ENCODE peak calls at places on chromosome 19, in six cellular contexts. One of them, this sample, is unnamed.

GRCh38 chr19:13835791-13836723 is 40.8 kb downstream of the ZSWIM4 start:
- DNase-seq in psoas muscle: peak
- DNase-seq in KBM-7: peak
- DNase-seq in brain microvascular endothelial cell: no peak
- DNase-seq in CD4-positive, alpha-beta T cell: no peak
- DNase-seq in aorta: peak
- DNase-seq in this sample: peak

GRCh38 chr19:48443262-48443661 is 2.5 kb upstream of the GRWD1 start:
- DNase-seq in psoas muscle: no peak
- DNase-seq in KBM-7: no peak
- DNase-seq in brain microvascular endothelial cell: no peak
- DNase-seq in CD4-positive, alpha-beta T cell: no peak
- DNase-seq in aorta: no peak
- DNase-seq in this sample: no peak

GRCh38 chr19:38392707-38393308 is 4.3 kb downstream of the SPRED3 start:
- DNase-seq in psoas muscle: no peak
- DNase-seq in KBM-7: no peak
- DNase-seq in brain microvascular endothelial cell: peak
- DNase-seq in CD4-positive, alpha-beta T cell: no peak
- DNase-seq in aorta: no peak
- DNase-seq in this sample: no peak

GRCh38 chr19:30492581-30492980 is 120.4 kb downstream of the ZNF536 start:
- DNase-seq in psoas muscle: no peak
- DNase-seq in KBM-7: no peak
- DNase-seq in brain microvascular endothelial cell: no peak
- DNase-seq in CD4-positive, alpha-beta T cell: no peak
- DNase-seq in aorta: no peak
- DNase-seq in this sample: no peak

GRCh38 chr19:7391218-7391670 is 42.5 kb downstream of the ARHGEF18 start:
- DNase-seq in psoas muscle: no peak
- DNase-seq in KBM-7: no peak
- DNase-seq in brain microvascular endothelial cell: peak
- DNase-seq in CD4-positive, alpha-beta T cell: no peak
- DNase-seq in aorta: no peak
- DNase-seq in this sample: no peak

GRCh38 chr19:33758541-33759013 is 38.1 kb upstream of the KCTD15 start:
- DNase-seq in psoas muscle: no peak
- DNase-seq in KBM-7: no peak
- DNase-seq in brain microvascular endothelial cell: no peak
- DNase-seq in CD4-positive, alpha-beta T cell: no peak
- DNase-seq in aorta: no peak
- DNase-seq in this sample: no peak

GRCh38 chr19:10766681-10767201 is 48.9 kb downstream of the DNM2 start:
- DNase-seq in psoas muscle: no peak
- DNase-seq in KBM-7: no peak
- DNase-seq in brain microvascular endothelial cell: no peak
- DNase-seq in CD4-positive, alpha-beta T cell: no peak
- DNase-seq in aorta: peak
- DNase-seq in this sample: no peak

GRCh38 chr19:35330475-35330874 is 1.5 kb downstream of the CD22 start:
- DNase-seq in psoas muscle: no peak
- DNase-seq in KBM-7: no peak
- DNase-seq in brain microvascular endothelial cell: no peak
- DNase-seq in CD4-positive, alpha-beta T cell: no peak
- DNase-seq in aorta: no peak
- DNase-seq in this sample: no peak

GRCh38 chr19:44988896-44989563 is 12.2 kb upstream of the RELB start:
- DNase-seq in psoas muscle: peak
- DNase-seq in KBM-7: peak
- DNase-seq in brain microvascular endothelial cell: peak
- DNase-seq in CD4-positive, alpha-beta T cell: peak
- DNase-seq in aorta: peak
- DNase-seq in this sample: peak

GRCh38 chr19:5966215-5966614 is 11.7 kb downstream of the RANBP3 start:
- DNase-seq in psoas muscle: no peak
- DNase-seq in KBM-7: no peak
- DNase-seq in brain microvascular endothelial cell: no peak
- DNase-seq in CD4-positive, alpha-beta T cell: no peak
- DNase-seq in aorta: no peak
- DNase-seq in this sample: no peak

GRCh38 chr19:6738726-6739389 is 622 bp upstream of the TRIP10 start:
- DNase-seq in psoas muscle: peak
- DNase-seq in KBM-7: no peak
- DNase-seq in brain microvascular endothelial cell: no peak
- DNase-seq in CD4-positive, alpha-beta T cell: peak
- DNase-seq in aorta: peak
- DNase-seq in this sample: peak

GRCh38 chr19:11324079-11324661 is 15.3 kb downstream of the RAB3D start:
- DNase-seq in psoas muscle: peak
- DNase-seq in KBM-7: peak
- DNase-seq in brain microvascular endothelial cell: peak
- DNase-seq in CD4-positive, alpha-beta T cell: peak
- DNase-seq in aorta: peak
- DNase-seq in this sample: peak

This sample was measured in tibial artery.